ENCODE peak calls at places on chromosome 17, in five cellular contexts. F is activated CD8-positive, alpha-beta memory T cell treated with anti-CD3 and anti-CD28 coated beads for 1 hour; N is D721Med; P is colonic mucosa; X is ELR. J is an unnamed sample.

GRCh38 chr17:76565728-76566612 is 19.7 kb downstream of the ST6GALNAC2 start:
- DNase-seq in P (no peak), X (peak; percentile 18), N (no peak), F (no peak), J (no peak)

GRCh38 chr17:7548585-7549400 is at the start of gene TNFSF12:
- DNase-seq in X (peak; percentile 62), N (no peak), F (peak; percentile 51), P (peak; percentile 73), J (peak; percentile 50)

GRCh38 chr17:6686026-6686425 is 27.1 kb downstream of the SLC13A5 start:
- DNase-seq in X (no peak), P (no peak), N (no peak), F (no peak), J (no peak)

GRCh38 chr17:44972953-44973352 is 4.8 kb upstream of the C1QL1 start:
- DNase-seq in N (no peak), F (no peak), X (peak; percentile 88), P (no peak), J (no peak)

GRCh38 chr17:32533296-32533695 is 46.5 kb downstream of the CDK5R1 start:
- DNase-seq in F (no peak), N (no peak), X (no peak), P (no peak), J (no peak)

GRCh38 chr17:77374170-77374936 is 233.6 kb downstream of the SEC14L1 start:
- DNase-seq in P (peak; percentile 71), F (peak; percentile 51), X (peak; percentile 82), N (no peak), J (peak; percentile 46)

GRCh38 chr17:6355196-6355595 is 79.7 kb downstream of the AIPL1 start:
- DNase-seq in P (no peak), N (no peak), X (no peak), F (no peak), J (no peak)

GRCh38 chr17:71188811-71189492 is 931.9 kb upstream of the SOX9 start:
- DNase-seq in P (no peak), X (peak; percentile 97), N (no peak), F (no peak), J (no peak)

GRCh38 chr17:83151442-83152220 is 72.2 kb downstream of the METRNL start:
- DNase-seq in X (no peak), F (no peak), P (no peak), N (no peak), J (no peak)

GRCh38 chr17:82006468-82007227 is 16.0 kb downstream of the CENPX start:
- DNase-seq in F (no peak), X (peak; percentile 64), N (no peak), P (no peak), J (no peak)

GRCh38 chr17:75245011-75245410 is 16.4 kb downstream of the GGA3 start:
- DNase-seq in F (no peak), P (no peak), N (no peak), X (no peak), J (no peak)

GRCh38 chr17:6387858-6388257 is 47.1 kb downstream of the AIPL1 start:
- DNase-seq in F (no peak), X (no peak), P (no peak), N (no peak), J (no peak)

GRCh38 chr17:57257213-57257873 is 1.0 kb downstream of the MSI2 start:
- DNase-seq in X (peak; percentile 31), N (no peak), F (no peak), P (peak; percentile 29), J (peak; percentile 22)

GRCh38 chr17:58492238-58493121 is 4.3 kb upstream of the HSF5 start:
- DNase-seq in X (no peak), P (no peak), N (no peak), F (no peak), J (no peak)

GRCh38 chr17:41910701-41911391 is 7.9 kb downstream of the ACLY start:
- DNase-seq in X (peak; percentile 99), N (no peak), P (no peak), F (no peak), J (no peak)

GRCh38 chr17:2924211-2924610 is 128.0 kb downstream of the RAP1GAP2 start:
- DNase-seq in X (peak; percentile 2), N (no peak), F (no peak), P (no peak), J (no peak)

GRCh38 chr17:82062076-82062983 is 3.3 kb downstream of the DUS1L start:
- DNase-seq in P (no peak), F (no peak), X (no peak), N (no peak), J (no peak)

GRCh38 chr17:33200116-33200515 is 93.0 kb downstream of the ASIC2 start:
- DNase-seq in X (no peak), F (no peak), N (no peak), P (peak; percentile 52), J (peak; percentile 82)

GRCh38 chr17:56203430-56203829 is 50.2 kb downstream of the ANKFN1 start:
- DNase-seq in N (no peak), F (no peak), P (no peak), X (peak; percentile 33), J (no peak)

GRCh38 chr17:19336938-19337711 is 25.4 kb downstream of the B9D1 start:
- DNase-seq in F (no peak), X (no peak), N (no peak), P (no peak), J (no peak)

GRCh38 chr17:4530799-4531730 is 24.1 kb downstream of the MYBBP1A start:
- DNase-seq in X (no peak), N (no peak), F (no peak), P (no peak), J (no peak)

GRCh38 chr17:2027528-2028233 is 2.3 kb upstream of the DPH1 start:
- DNase-seq in P (no peak), N (no peak), F (no peak), X (no peak), J (no peak)

GRCh38 chr17:57482657-57483056 is 226.3 kb downstream of the MSI2 start:
- DNase-seq in F (no peak), N (no peak), X (no peak), P (no peak), J (no peak)